ENCODE peak calls at places on chromosomes 1 and 21, in five cellular contexts. N is B cell, R is AG09319, F is astrocyte, S is Panc1. W is an unnamed sample.

GRCh38 chr1:219236933-219237610 is 63.4 kb downstream of the LYPLAL1 start:
- DNase-seq in N (no peak), R (no peak), F (no peak), S (no peak), W (no peak)

GRCh38 chr1:181763736-181764135 is 280.4 kb downstream of the CACNA1E start:
- DNase-seq in N (no peak), R (no peak), F (no peak), S (no peak), W (no peak)

GRCh38 chr1:197198911-197199310 is 52.4 kb upstream of the ASPM start:
- DNase-seq in N (no peak), R (no peak), F (no peak), S (no peak), W (no peak)

GRCh38 chr1:29563571-29563970 is 327.2 kb downstream of the PTPRU start:
- DNase-seq in N (no peak), R (no peak), F (peak), S (no peak), W (no peak)

GRCh38 chr1:183622884-183623785 is 12.4 kb downstream of the ARPC5 start:
- DNase-seq in N (peak), R (no peak), F (peak), S (no peak), W (peak)

GRCh38 chr1:56466541-56466940 is 112.8 kb downstream of the PLPP3 start:
- DNase-seq in N (no peak), R (no peak), F (no peak), S (no peak), W (no peak)

GRCh38 chr21:37620401-37620800 is 253.8 kb downstream of the DYRK1A start:
- DNase-seq in N (no peak), R (no peak), F (no peak), S (no peak), W (no peak)

GRCh38 chr1:166920561-166921475 is 44.8 kb upstream of the TADA1 start:
- DNase-seq in N (peak), R (no peak), F (no peak), S (no peak), W (no peak)

GRCh38 chr1:27342778-27343638 is 1.2 kb downstream of the SYTL1 start:
- DNase-seq in N (peak), R (no peak), F (no peak), S (no peak), W (no peak)

GRCh38 chr1:209364716-209365115 is 218.8 kb upstream of the CAMK1G start:
- DNase-seq in N (no peak), R (no peak), F (peak), S (no peak), W (no peak)

GRCh38 chr1:54697896-54698295 is 17.8 kb upstream of the TTC4 start:
- DNase-seq in N (no peak), R (no peak), F (no peak), S (no peak), W (no peak)

GRCh38 chr1:163531345-163531744 is 209.6 kb downstream of the NUF2 start:
- DNase-seq in N (no peak), R (no peak), F (no peak), S (no peak), W (no peak)

GRCh38 chr1:6358144-6358624 is 35.4 kb downstream of the ACOT7 start:
- DNase-seq in N (no peak), R (no peak), F (peak), S (no peak), W (no peak)

GRCh38 chr1:233240839-233241682 is 54.5 kb downstream of the PCNX2 start:
- DNase-seq in N (peak), R (no peak), F (no peak), S (peak), W (no peak)

GRCh38 chr1:21284206-21285137 is 5.8 kb downstream of the ECE1 start:
- DNase-seq in N (peak), R (no peak), F (no peak), S (no peak), W (no peak)

GRCh38 chr1:100767176-100767876 is 47.8 kb downstream of the VCAM1 start:
- DNase-seq in N (no peak), R (no peak), F (peak), S (no peak), W (no peak)

GRCh38 chr1:241424480-241424971 is 67.5 kb upstream of the RGS7 start:
- DNase-seq in N (no peak), R (no peak), F (no peak), S (no peak), W (no peak)

GRCh38 chr1:112359961-112360767 is 35.9 kb upstream of the CTTNBP2NL start:
- DNase-seq in N (no peak), R (peak), F (peak), S (no peak), W (peak)

GRCh38 chr21:45580576-45581321 is 38.5 kb upstream of the SLC19A1 start:
- DNase-seq in N (no peak), R (no peak), F (no peak), S (no peak), W (no peak)

GRCh38 chr1:206954616-206955342 is 8.5 kb upstream of the PIGR start:
- DNase-seq in N (no peak), R (no peak), F (no peak), S (no peak), W (no peak)

GRCh38 chr21:33825898-33826297 is 89.7 kb downstream of the ATP5PO start:
- DNase-seq in N (no peak), R (peak), F (peak), S (no peak), W (peak)

GRCh38 chr1:48761986-48762385 is 14.7 kb downstream of the BEND5 start:
- DNase-seq in N (no peak), R (no peak), F (peak), S (no peak), W (no peak)

GRCh38 chr1:203306089-203306969 is 1.0 kb downstream of the BTG2 start:
- DNase-seq in N (peak), R (peak), F (peak), S (no peak), W (peak)

GRCh38 chr1:208510192-208510952 is 266.2 kb upstream of the PLXNA2 start:
- DNase-seq in N (no peak), R (peak), F (peak), S (no peak), W (peak)

GRCh38 chr1:108570128-108570527 is 10.2 kb downstream of the EEIG2 start:
- DNase-seq in N (peak), R (no peak), F (no peak), S (no peak), W (no peak)

GRCh38 chr1:31707711-31708110 is 3.9 kb upstream of the COL16A1 start:
- DNase-seq in N (no peak), R (no peak), F (peak), S (no peak), W (peak)

GRCh38 chr21:38242036-38242435 is 14.8 kb upstream of the KCNJ15 start:
- DNase-seq in N (no peak), R (no peak), F (no peak), S (no peak), W (no peak)

GRCh38 chr1:42258218-42258617 is 76.8 kb downstream of the FOXJ3 start:
- DNase-seq in N (no peak), R (no peak), F (peak), S (no peak), W (no peak)

GRCh38 chr1:28885472-28885877 is 28.9 kb upstream of the EPB41 start:
- DNase-seq in N (no peak), R (no peak), F (no peak), S (no peak), W (no peak)

GRCh38 chr1:13766906-13767564 is 67.0 kb downstream of the PRDM2 start:
- DNase-seq in N (no peak), R (no peak), F (peak), S (no peak), W (peak)

GRCh38 chr1:15825800-15826199 is 18.4 kb upstream of the UQCRHL start:
- DNase-seq in N (no peak), R (peak), F (peak), S (no peak), W (no peak)

GRCh38 chr1:106207185-106207584 is 849.3 kb upstream of the PRMT6 start:
- DNase-seq in N (no peak), R (no peak), F (no peak), S (no peak), W (no peak)

GRCh38 chr1:226519741-226520598 is 28.6 kb upstream of the STUM start:
- DNase-seq in N (no peak), R (no peak), F (no peak), S (no peak), W (no peak)

GRCh38 chr1:61268546-61269243 is 186.3 kb downstream of the NFIA start:
- DNase-seq in N (no peak), R (no peak), F (no peak), S (no peak), W (no peak)

GRCh38 chr1:20640183-20640597 is 6.9 kb downstream of the PINK1 start:
- DNase-seq in N (peak), R (no peak), F (no peak), S (peak), W (peak)

GRCh38 chr1:202656057-202656456 is 54.2 kb downstream of the SYT2 start:
- DNase-seq in N (no peak), R (no peak), F (no peak), S (no peak), W (no peak)

GRCh38 chr1:221356693-221357092 is 385.2 kb downstream of the DUSP10 start:
- DNase-seq in N (no peak), R (no peak), F (no peak), S (no peak), W (no peak)
- TF ChIP-seq CTCF in N (no peak), R (no peak), F (no peak), S (peak), W (peak)

GRCh38 chr1:145824499-145824842 is 471 bp downstream of the POLR3C start:
- DNase-seq in N (no peak), R (no peak), F (no peak), S (no peak), W (no peak)

GRCh38 chr1:145823565-145824498 is at the start of the genes POLR3C and RNF115:
- DNase-seq in N (peak), R (peak), F (peak), S (no peak), W (peak)

GRCh38 chr1:145828368-145829016 is 4.5 kb downstream of the POLR3C start:
- DNase-seq in N (no peak), R (no peak), F (no peak), S (no peak), W (no peak)

GRCh38 chr1:145827966-145828365 is 4.0 kb downstream of the POLR3C start:
- DNase-seq in N (no peak), R (no peak), F (no peak), S (no peak), W (no peak)

GRCh38 chr1:145826030-145826429 is 2.0 kb downstream of the POLR3C start:
- DNase-seq in N (no peak), R (no peak), F (no peak), S (no peak), W (no peak)
- TF ChIP-seq CTCF in N (no peak), R (no peak), F (no peak), S (no peak), W (peak)

GRCh38 chr1:235624751-235625192 is 24.8 kb downstream of the GNG4 start:
- DNase-seq in N (no peak), R (no peak), F (peak), S (no peak), W (no peak)

GRCh38 chr1:235622933-235623790 is 26.4 kb downstream of the GNG4 start:
- DNase-seq in N (no peak), R (no peak), F (no peak), S (no peak), W (no peak)

GRCh38 chr1:235628316-235629006 is 21.1 kb downstream of the GNG4 start:
- DNase-seq in N (no peak), R (no peak), F (no peak), S (no peak), W (no peak)

DNA sequence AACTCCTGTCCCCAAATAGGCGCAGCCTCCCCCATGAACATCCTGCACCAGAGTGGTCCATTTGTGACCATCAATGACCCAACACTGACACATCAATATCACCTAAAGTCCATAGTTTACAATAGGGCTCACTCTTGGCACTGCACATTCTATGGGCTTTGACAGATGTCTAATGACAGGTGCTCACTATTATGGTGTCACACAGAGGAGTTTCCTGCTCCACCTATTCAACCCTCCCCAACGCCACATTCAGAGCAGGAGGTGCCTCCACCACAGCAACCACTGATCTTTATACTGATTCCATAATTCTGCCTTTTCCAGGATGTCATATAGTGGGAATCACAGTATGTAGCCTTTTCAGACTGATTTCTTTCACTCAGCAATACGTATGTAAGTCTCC is 24.2 kb downstream of the GNG4 start:
- DNase-seq in N (no peak), R (no peak), F (no peak), S (no peak), W (no peak)
- TF ChIP-seq CTCF in N (no peak), R (no peak), F (no peak), S (no peak), W (no peak)

GRCh38 chr1:150995896-150996295 is 10.8 kb downstream of the MINDY1 start:
- DNase-seq in N (peak), R (no peak), F (no peak), S (no peak), W (peak)

GRCh38 chr1:150997126-150997872 is 9.4 kb downstream of the MINDY1 start:
- DNase-seq in N (no peak), R (no peak), F (no peak), S (no peak), W (no peak)

GRCh38 chr1:151000408-151000807 is 6.3 kb downstream of the MINDY1 start:
- DNase-seq in N (no peak), R (no peak), F (no peak), S (no peak), W (no peak)

GRCh38 chr1:150999051-150999674 is 7.5 kb downstream of the MINDY1 start:
- DNase-seq in N (no peak), R (no peak), F (peak), S (no peak), W (peak)

GRCh38 chr1:150997949-150998348 is 8.8 kb downstream of the MINDY1 start:
- DNase-seq in N (no peak), R (no peak), F (no peak), S (no peak), W (no peak)
- TF ChIP-seq CTCF in N (no peak), R (no peak), F (no peak), S (no peak), W (no peak)

GRCh38 chr1:10265936-10266335 is 55.6 kb downstream of the KIF1B start:
- DNase-seq in N (no peak), R (no peak), F (no peak), S (no peak), W (no peak)

GRCh38 chr1:10267946-10268345 is 57.6 kb downstream of the KIF1B start:
- DNase-seq in N (no peak), R (no peak), F (no peak), S (no peak), W (no peak)

GRCh38 chr1:10267319-10267718 is 56.9 kb downstream of the KIF1B start:
- DNase-seq in N (no peak), R (no peak), F (peak), S (no peak), W (no peak)

GRCh38 chr1:10263450-10264082 is 53.2 kb downstream of the KIF1B start:
- DNase-seq in N (no peak), R (no peak), F (no peak), S (no peak), W (no peak)

DNA sequence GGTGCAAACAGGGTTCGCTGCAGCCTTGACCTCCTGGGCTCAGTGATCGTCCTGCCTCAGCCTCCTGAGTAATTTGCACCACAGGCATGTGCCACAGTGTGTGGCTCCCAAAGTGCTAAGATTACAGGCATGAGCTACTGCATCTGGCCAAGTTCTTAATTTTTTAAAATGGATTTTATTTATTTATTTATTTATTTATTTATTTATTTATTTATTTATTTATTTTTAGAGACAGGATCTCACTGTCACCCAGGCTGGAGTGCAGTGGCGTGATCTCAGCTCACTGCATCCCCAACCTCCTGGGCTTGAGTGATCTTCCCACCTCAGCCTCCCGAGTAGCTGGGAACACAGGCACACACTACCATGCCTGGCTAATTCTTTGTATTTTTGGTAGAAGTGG is 54.7 kb downstream of the KIF1B start:
- DNase-seq in N (no peak), R (no peak), F (no peak), S (no peak), W (no peak)
- TF ChIP-seq CTCF in N (no peak), R (no peak), F (no peak), S (no peak), W (no peak)

GRCh38 chr1:23370744-23371710 is 1.4 kb upstream of the ZNF436 start:
- DNase-seq in N (no peak), R (no peak), F (no peak), S (no peak), W (no peak)
- TF ChIP-seq CTCF in N (no peak), R (no peak), F (no peak), S (no peak), W (peak)

GRCh38 chr1:205532996-205533728 is 28.7 kb downstream of the CDK18 start:
- DNase-seq in N (no peak), R (no peak), F (no peak), S (no peak), W (no peak)

GRCh38 chr1:205535866-205536758 is 31.6 kb downstream of the CDK18 start:
- DNase-seq in N (no peak), R (no peak), F (no peak), S (no peak), W (no peak)

GRCh38 chr1:205533729-205534443 is 29.4 kb downstream of the CDK18 start:
- DNase-seq in N (no peak), R (no peak), F (no peak), S (no peak), W (no peak)

GRCh38 chr1:205535096-205535495 is 30.6 kb downstream of the CDK18 start:
- DNase-seq in N (no peak), R (no peak), F (no peak), S (no peak), W (no peak)

GRCh38 chr1:205534444-205534985 is 30.0 kb downstream of the CDK18 start:
- DNase-seq in N (no peak), R (no peak), F (no peak), S (no peak), W (no peak)
- TF ChIP-seq CTCF in N (no peak), R (no peak), F (no peak), S (no peak), W (no peak)

GRCh38 chr1:62294211-62294610 is 25.0 kb downstream of the KANK4 start:
- DNase-seq in N (no peak), R (no peak), F (no peak), S (no peak), W (no peak)
- TF ChIP-seq CTCF in N (peak), R (peak), F (no peak), S (peak), W (peak)

GRCh38 chr1:229407206-229408026 is 26.5 kb downstream of the ACTA1 start:
- DNase-seq in N (peak), R (no peak), F (no peak), S (no peak), W (no peak)
- TF ChIP-seq CTCF in N (no peak), R (no peak), F (no peak), S (no peak), W (no peak)